ENCODE peak calls at places on chromosomes 7 and 10, in four cellular contexts. D is iPS-NIHi11; R is foreskin fibroblast; I is stimulated activated CD4-positive, alpha-beta T cell treated with anti-CD3 and anti-CD28 coated beads, Interleukin-2, amount 100 ng/mL, for 48 hours. J is an unnamed sample.

GRCh38 chr7:155803418-155804376 is 8.6 kb downstream of the SHH start:
- DNase-seq in D (peak; percentile 62), R (no peak), I (no peak), J (peak; percentile 49)

GRCh38 chr7:16626388-16626787 is 19.2 kb downstream of the ANKMY2 start:
- DNase-seq in D (no peak), R (no peak), I (no peak), J (no peak)

GRCh38 chr7:29990931-29991330 is 1.3 kb upstream of the SCRN1 start:
- DNase-seq in D (no peak), R (no peak), I (no peak), J (no peak)

GRCh38 chr10:31261502-31262311 is 57.3 kb upstream of the ZEB1 start:
- DNase-seq in D (no peak), R (peak; percentile 80), I (no peak), J (no peak)

GRCh38 chr7:144854839-144855424 is 19.1 kb upstream of the TPK1 start:
- DNase-seq in D (peak; percentile 72), R (no peak), I (no peak), J (peak; percentile 58)

GRCh38 chr7:105854516-105854915 is 21.9 kb downstream of the ATXN7L1 start:
- DNase-seq in D (no peak), R (no peak), I (no peak), J (no peak)

GRCh38 chr10:7306147-7306546 is 104.7 kb downstream of the SFMBT2 start:
- DNase-seq in D (no peak), R (no peak), I (no peak), J (no peak)

GRCh38 chr7:135718794-135719436 is 9.1 kb downstream of the SLC13A4 start:
- DNase-seq in D (no peak), R (no peak), I (no peak), J (no peak)

GRCh38 chr7:11434371-11434770 is 397.6 kb downstream of the THSD7A start:
- DNase-seq in D (no peak), R (no peak), I (no peak), J (no peak)

GRCh38 chr10:96072673-96073072 is 29.3 kb downstream of the CCNJ start:
- DNase-seq in D (no peak), R (no peak), I (no peak), J (no peak)

GRCh38 chr10:13421382-13421917 is 73.4 kb upstream of the SEPHS1 start:
- DNase-seq in D (no peak), R (no peak), I (no peak), J (no peak)

GRCh38 chr10:73207883-73208282 is 39.2 kb downstream of the DNAJC9 start:
- DNase-seq in D (no peak), R (no peak), I (no peak), J (no peak)

GRCh38 chr10:132697568-132698200 is 88.3 kb downstream of the NKX6-2 start:
- DNase-seq in D (no peak), R (no peak), I (no peak), J (no peak)

GRCh38 chr7:73827568-73828106 is 3.2 kb upstream of the CLDN4 start:
- DNase-seq in D (peak; percentile 41), R (no peak), I (no peak), J (no peak)

J was measured in HEK293T.